ENCODE peak calls at places on chromosomes 6 and 20, in eight cellular contexts. X is stimulated activated CD4-positive, alpha-beta T cell treated with anti-CD3 and anti-CD28 coated beads, Interleukin-1b, Interleukin-23, amount 100 ng/mL, for 1 hour; O is AG20443; Q is AG08395; A is frontal cortex; T is SHP77; Z is neural progenitor cell; Y is NCI-H1436. C is an unnamed sample.

GRCh38 chr20:58691405-58691772 is 1.2 kb upstream of the NPEPL1 start:
- DNase-seq in X (no peak), O (no peak), Q (no peak), A (no peak), T (no peak), Z (no peak), Y (no peak), C (no peak)

GRCh38 chr6:28772480-28773381 is 151.1 kb downstream of the TRIM27 start:
- DNase-seq in X (no peak), O (no peak), Q (no peak), A (no peak), T (no peak), Z (peak; percentile 53), Y (no peak), C (no peak)

GRCh38 chr6:37008484-37009186 is 3.2 kb downstream of the FGD2 start:
- DNase-seq in X (no peak), O (no peak), Q (no peak), A (no peak), T (no peak), Z (no peak), Y (no peak), C (no peak)

GRCh38 chr6:156953478-156954146 is 176.4 kb downstream of the ARID1B start:
- DNase-seq in X (no peak), O (peak; percentile 93), Q (peak; percentile 92), A (peak; percentile 60), T (no peak), Z (peak; percentile 85), Y (peak; percentile 88), C (peak; percentile 76)

GRCh38 chr6:10383312-10384063 is 31.4 kb downstream of the TFAP2A start:
- DNase-seq in X (no peak), O (peak; percentile 61), Q (peak; percentile 36), A (no peak), T (no peak), Z (peak; percentile 66), Y (peak; percentile 56), C (no peak)

GRCh38 chr6:15412767-15413166 is 166.9 kb downstream of the JARID2 start:
- DNase-seq in X (no peak), O (no peak), Q (no peak), A (no peak), T (no peak), Z (no peak), Y (no peak), C (no peak)

GRCh38 chr6:35497571-35498406 is 910 bp upstream of the TEAD3 start:
- DNase-seq in X (no peak), O (peak; percentile 87), Q (peak; percentile 76), A (peak; percentile 58), T (no peak), Z (peak; percentile 67), Y (no peak), C (peak; percentile 56)

GRCh38 chr6:113447088-113447831 is 409.9 kb upstream of the MARCKS start:
- DNase-seq in X (no peak), O (peak; percentile 63), Q (peak; percentile 78), A (no peak), T (no peak), Z (no peak), Y (no peak), C (no peak)

GRCh38 chr20:60295214-60295613 is 337.0 kb downstream of the CDH26 start:
- DNase-seq in X (no peak), O (no peak), Q (no peak), A (no peak), T (no peak), Z (no peak), Y (no peak), C (no peak)

GRCh38 chr6:89311853-89312531 is 3.1 kb downstream of the GABRR2 start:
- DNase-seq in X (no peak), O (peak; percentile 60), Q (peak; percentile 68), A (peak; percentile 35), T (peak; percentile 52), Z (peak; percentile 83), Y (no peak), C (no peak)

GRCh38 chr6:44064089-44064947 is 62.9 kb downstream of the MRPL14 start:
- DNase-seq in X (no peak), O (peak; percentile 88), Q (peak; percentile 91), A (no peak), T (no peak), Z (peak; percentile 31), Y (no peak), C (no peak)

GRCh38 chr6:170575250-170575649 is 9.2 kb downstream of the PDCD2 start:
- DNase-seq in X (no peak), O (peak; percentile 13), Q (peak; percentile 10), A (no peak), T (no peak), Z (no peak), Y (no peak), C (no peak)

GRCh38 chr20:64130876-64131275 is 23.5 kb upstream of the NPBWR2 start:
- DNase-seq in X (no peak), O (no peak), Q (no peak), A (no peak), T (no peak), Z (no peak), Y (no peak), C (no peak)

GRCh38 chr6:42777126-42777822 is 4.6 kb upstream of the BICRAL start:
- DNase-seq in X (no peak), O (no peak), Q (peak; percentile 43), A (no peak), T (no peak), Z (no peak), Y (no peak), C (no peak)

GRCh38 chr20:15742627-15743026 is 830.6 kb downstream of the KIF16B start:
- DNase-seq in X (no peak), O (no peak), Q (no peak), A (no peak), T (no peak), Z (no peak), Y (no peak), C (no peak)

GRCh38 chr20:18943542-18943941 is 130.0 kb downstream of the SCP2D1 start:
- DNase-seq in X (no peak), O (no peak), Q (no peak), A (no peak), T (no peak), Z (no peak), Y (no peak), C (no peak)

GRCh38 chr6:87029711-87030314 is 65.1 kb downstream of the CGA start:
- DNase-seq in X (no peak), O (peak; percentile 48), Q (peak; percentile 46), A (peak; percentile 20), T (peak; percentile 17), Z (peak; percentile 30), Y (peak; percentile 16), C (no peak)

GRCh38 chr20:19211661-19212523 is 550 bp upstream of the SLC24A3 start:
- DNase-seq in X (no peak), O (peak; percentile 29), Q (no peak), A (peak; percentile 52), T (no peak), Z (peak; percentile 66), Y (peak; percentile 37), C (no peak)

GRCh38 chr6:41767112-41767946 is 12.4 kb downstream of the FRS3 start:
- DNase-seq in X (no peak), O (peak; percentile 92), Q (peak; percentile 92), A (no peak), T (no peak), Z (no peak), Y (no peak), C (no peak)

GRCh38 chr20:31987744-31988143 is 19.8 kb downstream of the XKR7 start:
- DNase-seq in X (no peak), O (peak; percentile 32), Q (no peak), A (no peak), T (no peak), Z (no peak), Y (no peak), C (no peak)

GRCh38 chr6:71181565-71181964 is 107.0 kb upstream of the OGFRL1 start:
- DNase-seq in X (no peak), O (peak; percentile 90), Q (peak; percentile 93), A (no peak), T (no peak), Z (peak; percentile 52), Y (no peak), C (no peak)

GRCh38 chr6:75600694-75601265 is 900 bp upstream of the SENP6 start:
- DNase-seq in X (no peak), O (no peak), Q (no peak), A (no peak), T (no peak), Z (no peak), Y (peak; percentile 10), C (no peak)

GRCh38 chr20:34954905-34955231 is 738 bp downstream of the GSS start:
- DNase-seq in X (no peak), O (peak; percentile 65), Q (peak; percentile 45), A (no peak), T (peak; percentile 61), Z (no peak), Y (no peak), C (no peak)

GRCh38 chr20:55269913-55270312 is 735.4 kb downstream of the CBLN4 start:
- DNase-seq in X (no peak), O (no peak), Q (no peak), A (no peak), T (no peak), Z (no peak), Y (no peak), C (no peak)

GRCh38 chr6:118350881-118351430 is 197.1 kb upstream of the PLN start:
- DNase-seq in X (no peak), O (peak; percentile 18), Q (no peak), A (no peak), T (no peak), Z (no peak), Y (no peak), C (no peak)

GRCh38 chr6:56849876-56850275 is 105.0 kb upstream of the BEND6 start:
- DNase-seq in X (no peak), O (peak; percentile 31), Q (peak; percentile 37), A (no peak), T (no peak), Z (peak; percentile 22), Y (no peak), C (no peak)

GRCh38 chr6:149127212-149127611 is 190.3 kb upstream of the TAB2 start:
- DNase-seq in X (no peak), O (no peak), Q (no peak), A (no peak), T (no peak), Z (no peak), Y (no peak), C (no peak)

GRCh38 chr6:43978473-43979360 is 148.5 kb downstream of the MRPL14 start:
- DNase-seq in X (no peak), O (peak; percentile 62), Q (peak; percentile 51), A (no peak), T (no peak), Z (no peak), Y (no peak), C (no peak)

GRCh38 chr6:41756354-41756753 is 9.2 kb upstream of the PGC start:
- DNase-seq in X (no peak), O (no peak), Q (no peak), A (no peak), T (no peak), Z (no peak), Y (no peak), C (no peak)

GRCh38 chr6:132813173-132813856 is 1.1 kb upstream of the RPS12 start:
- DNase-seq in X (peak; percentile 28), O (peak; percentile 14), Q (no peak), A (no peak), T (no peak), Z (peak; percentile 69), Y (peak; percentile 29), C (peak; percentile 60)